ENCODE peak calls at places on chromosomes 1 and 21, in five cellular contexts. V is A673; F is SW480; N is EL; M is stimulated activated CD4-positive, alpha-beta T cell treated with anti-CD3 and anti-CD28 coated beads, Interleukin-4, amount 100 ng/mL, for 4 hours. X is an unnamed sample.

GRCh38 chr1:179575497-179576314 is at the start of gene NPHS2:
- DNase-seq in V (no peak), M (no peak), F (no peak), N (no peak), X (no peak)

GRCh38 chr1:56566040-56566774 is 13.2 kb downstream of the PLPP3 start:
- DNase-seq in F (no peak), N (no peak), M (no peak), V (no peak), X (no peak)

GRCh38 chr1:182875889-182876288 is 36.7 kb downstream of the DHX9 start:
- DNase-seq in N (no peak), F (no peak), M (no peak), V (no peak), X (no peak)

GRCh38 chr1:39328110-39328509 is 123.6 kb downstream of the MACF1 start:
- DNase-seq in M (no peak), V (no peak), F (no peak), N (no peak), X (no peak)

GRCh38 chr1:49051647-49052046 is 275.0 kb upstream of the BEND5 start:
- DNase-seq in F (no peak), M (no peak), V (peak), N (no peak), X (no peak)

GRCh38 chr1:19835573-19835972 is 20.5 kb upstream of the RNF186 start:
- DNase-seq in F (peak), N (peak), M (no peak), V (no peak), X (no peak)

GRCh38 chr1:62395291-62395690 is 41.6 kb upstream of the USP1 start:
- DNase-seq in F (no peak), V (no peak), M (no peak), N (no peak), X (peak)

GRCh38 chr1:19563336-19564097 is 78.2 kb upstream of the CAPZB start:
- DNase-seq in M (no peak), V (no peak), N (peak), F (no peak), X (peak)

GRCh38 chr1:229075217-229075616 is 195.7 kb upstream of the RAB4A start:
- DNase-seq in N (no peak), V (no peak), M (no peak), F (peak), X (no peak)

GRCh38 chr1:192126030-192126619 is 32.1 kb upstream of the RGS18 start:
- DNase-seq in M (no peak), V (no peak), F (no peak), N (no peak), X (no peak)

GRCh38 chr1:10835423-10836421 is 39.3 kb upstream of the CASZ1 start:
- DNase-seq in N (peak), M (no peak), F (peak), V (peak), X (no peak)

GRCh38 chr21:30984897-30985296 is 53.4 kb downstream of the KRTAP19-8 start:
- DNase-seq in V (no peak), N (no peak), F (peak), M (no peak), X (no peak)

GRCh38 chr1:113760102-113760804 is 967 bp upstream of the PHTF1 start:
- DNase-seq in V (no peak), N (no peak), F (no peak), M (no peak), X (no peak)

GRCh38 chr1:247385283-247385682 is 30.7 kb upstream of the NLRP3 start:
- DNase-seq in V (no peak), F (no peak), M (no peak), N (no peak), X (no peak)

GRCh38 chr21:42279341-42279871 is 35.8 kb downstream of the TFF3 start:
- DNase-seq in V (no peak), M (no peak), F (no peak), N (no peak), X (no peak)

GRCh38 chr1:161510477-161510876 is 5.2 kb downstream of the FCGR2A start:
- DNase-seq in N (no peak), F (no peak), M (no peak), V (no peak), X (no peak)

GRCh38 chr1:154611150-154611865 is 3.3 kb upstream of the ADAR start:
- DNase-seq in V (no peak), N (no peak), F (no peak), M (no peak), X (no peak)

GRCh38 chr21:40118527-40118926 is 251.3 kb downstream of the PCP4 start:
- DNase-seq in V (no peak), N (no peak), F (peak), M (no peak), X (no peak)

GRCh38 chr1:170063109-170063826 is 11.2 kb downstream of the KIFAP3 start:
- DNase-seq in F (peak), M (no peak), V (no peak), N (peak), X (no peak)

GRCh38 chr1:182598296-182598695 is 5.9 kb downstream of the RGS16 start:
- DNase-seq in N (no peak), V (no peak), M (no peak), F (no peak), X (no peak)

GRCh38 chr21:46127239-46128105 is 27.9 kb downstream of the FTCD start:
- DNase-seq in V (no peak), N (no peak), F (no peak), M (no peak), X (no peak)

GRCh38 chr1:13807213-13807612 is 107.2 kb downstream of the PRDM2 start:
- DNase-seq in N (peak), M (no peak), F (no peak), V (peak), X (no peak)

GRCh38 chr1:109619655-109620395 is at the start of gene AMPD2:
- DNase-seq in N (peak), V (peak), F (peak), M (peak), X (no peak)

GRCh38 chr1:59674605-59675004 is 140.1 kb upstream of the HOOK1 start:
- DNase-seq in F (no peak), N (no peak), V (peak), M (no peak), X (no peak)

GRCh38 chr21:20943476-20944085 is 54.6 kb upstream of the NCAM2 start:
- DNase-seq in F (no peak), V (no peak), M (no peak), N (no peak), X (peak)

GRCh38 chr1:1005774-1006304 is 5.9 kb upstream of the HES4 start:
- DNase-seq in N (no peak), V (no peak), F (no peak), M (no peak), X (no peak)

GRCh38 chr1:70779571-70779970 is 268.0 kb downstream of the PTGER3 start:
- DNase-seq in M (no peak), F (no peak), N (peak), V (no peak), X (no peak)

X was measured in occipital lobe.